ENCODE peak calls at places on chromosomes 7 and 10, in five cellular contexts. X, O, R, T and Y are unnamed samples. For H3K36me3, the result is how much of the 10 kb centered on the place peaks cover.

GRCh38 chr7:69781412-69781846 is 183.2 kb downstream of the AUTS2 start:
- DNase-seq in X (no peak), O (no peak), R (no peak), T (no peak), Y (no peak)

GRCh38 chr10:28811639-28812349 is 134.5 kb downstream of the BAMBI start:
- DNase-seq in X (no peak), O (no peak), R (no peak), T (no peak), Y (no peak)

GRCh38 chr7:84916161-84916560 is 270.7 kb downstream of the SEMA3D start:
- DNase-seq in X (no peak), O (no peak), R (no peak), T (no peak), Y (no peak)

GRCh38 chr7:129969881-129970446 is 17.2 kb upstream of the UBE2H start:
- DNase-seq in X (no peak), O (no peak), R (peak), T (peak), Y (peak)

GRCh38 chr7:94301024-94301588 is 93.6 kb upstream of the COL1A2 start:
- DNase-seq in X (no peak), O (peak), R (no peak), T (peak), Y (peak)

GRCh38 chr10:116444527-116445142 is 17.0 kb downstream of the PNLIPRP3 start:
- DNase-seq in X (peak), O (no peak), R (no peak), T (no peak), Y (no peak)

GRCh38 chr10:27699778-27700177 is 45.8 kb downstream of the MKX start:
- DNase-seq in X (no peak), O (no peak), R (no peak), T (no peak), Y (no peak)

GRCh38 chr10:21526952-21527633 is 1.6 kb upstream of the SKIDA1 start:
- DNase-seq in X (peak), O (peak), R (no peak), T (no peak), Y (peak)

GRCh38 chr7:80210400-80210799 is 75.8 kb downstream of the GNAI1 start:
- DNase-seq in X (no peak), O (no peak), R (no peak), T (no peak), Y (no peak)

GRCh38 chr7:96508371-96508770 is 186.5 kb upstream of the SLC25A13 start:
- DNase-seq in X (no peak), O (no peak), R (no peak), T (peak), Y (no peak)

GRCh38 chr10:130512936-130513335 is 376.7 kb downstream of the GLRX3 start:
- DNase-seq in X (peak), O (no peak), R (no peak), T (no peak), Y (no peak)

GRCh38 chr7:117689421-117689820 is 183.8 kb downstream of the CTTNBP2 start:
- DNase-seq in X (no peak), O (no peak), R (no peak), T (no peak), Y (peak)

GRCh38 chr7:96285579-96285978 is 36.3 kb downstream of the SLC25A13 start:
- DNase-seq in X (peak), O (no peak), R (no peak), T (no peak), Y (no peak)

GRCh38 chr10:13922591-13922990 is 335.8 kb downstream of the PRPF18 start:
- DNase-seq in X (no peak), O (no peak), R (no peak), T (no peak), Y (no peak)

GRCh38 chr7:116433246-116433645 is 66.3 kb upstream of the CAV2 start:
- DNase-seq in X (no peak), O (no peak), R (no peak), T (no peak), Y (no peak)

GRCh38 chr7:156466955-156467625 is 173.5 kb upstream of the RNF32 start:
- DNase-seq in X (no peak), O (no peak), R (no peak), T (no peak), Y (no peak)

GRCh38 chr7:128190051-128190640 is 50.9 kb upstream of the LEP start:
- DNase-seq in X (no peak), O (peak), R (no peak), T (no peak), Y (no peak)

GRCh38 chr7:123979876-123980275 is 53.0 kb downstream of the TMEM229A start:
- DNase-seq in X (no peak), O (no peak), R (no peak), T (no peak), Y (no peak)

GRCh38 chr7:151249034-151249731 is 689 bp upstream of the SMARCD3 start:
- DNase-seq in X (no peak), O (peak), R (peak), T (no peak), Y (no peak)

GRCh38 chr7:153193144-153193595 is 433.6 kb downstream of the ACTR3B start:
- DNase-seq in X (peak), O (no peak), R (no peak), T (no peak), Y (peak)

GRCh38 chr10:10891437-10891836 is 126.2 kb upstream of the CELF2 start:
- DNase-seq in X (no peak), O (no peak), R (no peak), T (no peak), Y (no peak)

GRCh38 chr10:61355211-61355610 is 98.0 kb downstream of the TMEM26 start:
- DNase-seq in X (no peak), O (no peak), R (no peak), T (no peak), Y (no peak)

GRCh38 chr10:122329416-122329815 is 45.1 kb upstream of the PLEKHA1 start:
- DNase-seq in X (no peak), O (no peak), R (no peak), T (no peak), Y (no peak)

GRCh38 chr7:157691521-157692155 is 354.8 kb downstream of the DNAJB6 start:
- DNase-seq in X (no peak), O (no peak), R (no peak), T (no peak), Y (no peak)

GRCh38 chr10:69315610-69316312 is 37.5 kb downstream of the HK1 start:
- DNase-seq in X (no peak), O (no peak), R (no peak), T (no peak), Y (no peak)

GRCh38 chr10:77887631-77888355 is 38.8 kb downstream of the DLG5 start:
- DNase-seq in X (no peak), O (no peak), R (no peak), T (no peak), Y (no peak)

GRCh38 chr7:159028456-159029401 is 115.9 kb downstream of the VIPR2 start:
- DNase-seq in X (no peak), O (peak), R (peak), T (no peak), Y (no peak)

GRCh38 chr7:15345216-15345615 is 216.6 kb downstream of the AGMO start:
- DNase-seq in X (no peak), O (no peak), R (no peak), T (no peak), Y (no peak)

DNA sequence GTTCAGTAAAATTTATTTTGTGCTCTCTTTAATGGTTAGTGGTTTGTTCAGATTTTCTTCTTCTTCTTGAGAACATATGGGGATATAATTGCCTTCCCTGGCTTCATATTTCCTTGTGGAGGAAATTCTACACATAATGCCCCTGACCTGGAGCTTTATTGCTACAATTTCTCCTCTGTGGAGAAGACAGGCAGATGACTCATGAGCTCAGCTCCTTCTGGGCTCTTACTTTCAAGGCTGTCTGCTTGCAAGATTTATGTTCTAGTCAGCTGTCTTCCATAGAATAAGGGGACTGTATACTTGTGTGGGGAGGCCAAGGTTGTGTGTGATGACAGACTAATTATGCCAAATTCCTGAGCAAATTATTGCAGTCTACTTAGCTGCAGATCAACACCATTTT is 1.6 kb downstream of the LRRD1 start:
- DNase-seq in X (no peak), O (no peak), R (no peak), T (no peak), Y (no peak)
- H3K36me3 ChIP-seq in X (under half), O (under half), R (under half), T (under half), Y (under half)

DNA sequence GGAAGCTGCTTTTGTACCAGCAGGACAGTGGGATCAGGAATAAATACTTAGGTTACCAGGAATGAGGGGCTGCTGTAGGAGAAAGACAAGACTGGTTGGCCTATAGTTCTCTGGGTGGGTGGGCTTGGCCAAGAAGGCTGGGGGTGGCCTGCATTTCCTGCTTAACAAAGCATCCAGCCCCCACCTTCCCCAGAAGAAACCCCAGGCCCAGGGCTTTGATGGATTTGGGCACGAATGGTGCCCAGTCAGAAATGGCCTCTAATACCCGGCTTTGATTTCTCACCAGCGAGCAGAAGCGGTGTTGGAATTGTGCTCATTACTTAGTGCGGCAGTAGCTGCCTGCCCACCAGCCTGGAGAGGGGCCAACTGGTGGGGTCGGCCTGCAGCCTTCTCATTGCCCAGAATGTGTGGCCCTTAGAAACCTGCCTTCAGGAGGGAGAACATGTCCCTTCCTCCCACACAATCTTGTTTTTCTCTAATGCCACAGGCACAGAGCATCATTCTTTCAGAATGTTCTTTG is 2.3 kb downstream of the UNC5B start:
- DNase-seq in X (no peak), O (no peak), R (no peak), T (no peak), Y (no peak)
- H3K4me3 ChIP-seq in X (no peak), O (peak), R (peak), T (peak), Y (no peak)

GRCh38 chr7:5287802-5288201 is 5.1 kb downstream of the SLC29A4 start:
- DNase-seq in X (no peak), O (no peak), R (no peak), T (no peak), Y (no peak)

GRCh38 chr7:5286933-5287332 is 4.2 kb downstream of the SLC29A4 start:
- DNase-seq in X (no peak), O (no peak), R (no peak), T (no peak), Y (no peak)

GRCh38 chr7:5283421-5284303 is 919 bp downstream of the SLC29A4 start:
- DNase-seq in X (no peak), O (no peak), R (no peak), T (no peak), Y (no peak)

GRCh38 chr7:5282464-5283316 is at the start of gene SLC29A4:
- DNase-seq in X (no peak), O (peak), R (no peak), T (no peak), Y (no peak)

GRCh38 chr7:5284304-5285281 is 1.9 kb downstream of the SLC29A4 start:
- DNase-seq in X (peak), O (no peak), R (no peak), T (peak), Y (peak)
- TF ChIP-seq CTCF in X (peak), O (no peak), R (no peak), T (no peak), Y (peak)

GRCh38 chr7:897771-898376 is 21.5 kb downstream of the GET4 start:
- DNase-seq in X (no peak), O (peak), R (no peak), T (no peak), Y (no peak)
- H3K36me3 ChIP-seq in X (under half), O (under half), R (under half), T (under half), Y (under half)